ENCODE peak calls at places on chromosomes 1 and 21, in ten cellular contexts. One of them, this sample, is unnamed.

GRCh38 chr1:108117908-108118902 is 81.9 kb downstream of the SLC25A24 start:
- DNase-seq in activated T-helper 1 cell treated with Interleukin-2 at 50 U/mL for 16 hours: no peak
- DNase-seq in mesendoderm: no peak
- DNase-seq in stimulated activated CD8-positive, alpha-beta memory T cell treated with anti-CD3 and anti-CD28 coated beads, Interleukin-15, amount 100 ng/mL, for 24 hours: no peak
- DNase-seq in kidney tubule cell: no peak
- DNase-seq in naive thymus-derived CD8-positive, alpha-beta T cell: no peak
- DNase-seq in hepatocyte: peak
- DNase-seq in activated T-cell treated with anti-CD3 and anti-CD28 coated beads, Interleukin-2, amount 50 U/mL, for 4 hours: no peak
- DNase-seq in NCI-H446: no peak
- DNase-seq in hepatic stellate cell: peak
- DNase-seq in this sample: peak

GRCh38 chr1:117897551-117897950 is 31.9 kb downstream of the GDAP2 start:
- DNase-seq in activated T-helper 1 cell treated with Interleukin-2 at 50 U/mL for 16 hours: no peak
- DNase-seq in mesendoderm: no peak
- DNase-seq in stimulated activated CD8-positive, alpha-beta memory T cell treated with anti-CD3 and anti-CD28 coated beads, Interleukin-15, amount 100 ng/mL, for 24 hours: no peak
- DNase-seq in kidney tubule cell: peak
- DNase-seq in naive thymus-derived CD8-positive, alpha-beta T cell: no peak
- DNase-seq in hepatocyte: no peak
- DNase-seq in activated T-cell treated with anti-CD3 and anti-CD28 coated beads, Interleukin-2, amount 50 U/mL, for 4 hours: no peak
- DNase-seq in NCI-H446: no peak
- DNase-seq in hepatic stellate cell: no peak
- DNase-seq in this sample: no peak

GRCh38 chr1:94801919-94802546 is 18.1 kb upstream of the SLC44A3 start:
- DNase-seq in activated T-helper 1 cell treated with Interleukin-2 at 50 U/mL for 16 hours: no peak
- DNase-seq in mesendoderm: peak
- DNase-seq in stimulated activated CD8-positive, alpha-beta memory T cell treated with anti-CD3 and anti-CD28 coated beads, Interleukin-15, amount 100 ng/mL, for 24 hours: no peak
- DNase-seq in kidney tubule cell: peak
- DNase-seq in naive thymus-derived CD8-positive, alpha-beta T cell: no peak
- DNase-seq in hepatocyte: peak
- DNase-seq in activated T-cell treated with anti-CD3 and anti-CD28 coated beads, Interleukin-2, amount 50 U/mL, for 4 hours: no peak
- DNase-seq in NCI-H446: peak
- DNase-seq in hepatic stellate cell: peak
- DNase-seq in this sample: peak

GRCh38 chr1:25700124-25700523 is 83.5 kb downstream of the MAN1C1 start:
- DNase-seq in activated T-helper 1 cell treated with Interleukin-2 at 50 U/mL for 16 hours: no peak
- DNase-seq in mesendoderm: no peak
- DNase-seq in stimulated activated CD8-positive, alpha-beta memory T cell treated with anti-CD3 and anti-CD28 coated beads, Interleukin-15, amount 100 ng/mL, for 24 hours: no peak
- DNase-seq in kidney tubule cell: no peak
- DNase-seq in naive thymus-derived CD8-positive, alpha-beta T cell: no peak
- DNase-seq in hepatocyte: peak
- DNase-seq in activated T-cell treated with anti-CD3 and anti-CD28 coated beads, Interleukin-2, amount 50 U/mL, for 4 hours: no peak
- DNase-seq in NCI-H446: peak
- DNase-seq in hepatic stellate cell: peak
- DNase-seq in this sample: no peak

GRCh38 chr1:119721933-119722332 is 10.2 kb downstream of the PHGDH start:
- DNase-seq in activated T-helper 1 cell treated with Interleukin-2 at 50 U/mL for 16 hours: no peak
- DNase-seq in mesendoderm: no peak
- DNase-seq in stimulated activated CD8-positive, alpha-beta memory T cell treated with anti-CD3 and anti-CD28 coated beads, Interleukin-15, amount 100 ng/mL, for 24 hours: no peak
- DNase-seq in kidney tubule cell: no peak
- DNase-seq in naive thymus-derived CD8-positive, alpha-beta T cell: no peak
- DNase-seq in hepatocyte: no peak
- DNase-seq in activated T-cell treated with anti-CD3 and anti-CD28 coated beads, Interleukin-2, amount 50 U/mL, for 4 hours: no peak
- DNase-seq in NCI-H446: no peak
- DNase-seq in hepatic stellate cell: no peak
- DNase-seq in this sample: no peak

GRCh38 chr1:194534784-194535183 is 1348.4 kb upstream of the B3GALT2 start:
- DNase-seq in activated T-helper 1 cell treated with Interleukin-2 at 50 U/mL for 16 hours: no peak
- DNase-seq in mesendoderm: no peak
- DNase-seq in stimulated activated CD8-positive, alpha-beta memory T cell treated with anti-CD3 and anti-CD28 coated beads, Interleukin-15, amount 100 ng/mL, for 24 hours: no peak
- DNase-seq in kidney tubule cell: no peak
- DNase-seq in naive thymus-derived CD8-positive, alpha-beta T cell: no peak
- DNase-seq in hepatocyte: no peak
- DNase-seq in activated T-cell treated with anti-CD3 and anti-CD28 coated beads, Interleukin-2, amount 50 U/mL, for 4 hours: no peak
- DNase-seq in NCI-H446: no peak
- DNase-seq in hepatic stellate cell: no peak
- DNase-seq in this sample: no peak

GRCh38 chr1:205229916-205230700 is 2.4 kb downstream of the TMCC2 start:
- DNase-seq in activated T-helper 1 cell treated with Interleukin-2 at 50 U/mL for 16 hours: no peak
- DNase-seq in mesendoderm: no peak
- DNase-seq in stimulated activated CD8-positive, alpha-beta memory T cell treated with anti-CD3 and anti-CD28 coated beads, Interleukin-15, amount 100 ng/mL, for 24 hours: no peak
- DNase-seq in kidney tubule cell: peak
- DNase-seq in naive thymus-derived CD8-positive, alpha-beta T cell: no peak
- DNase-seq in hepatocyte: no peak
- DNase-seq in activated T-cell treated with anti-CD3 and anti-CD28 coated beads, Interleukin-2, amount 50 U/mL, for 4 hours: no peak
- DNase-seq in NCI-H446: no peak
- DNase-seq in hepatic stellate cell: no peak
- DNase-seq in this sample: no peak

GRCh38 chr1:156627313-156627880 is 8.2 kb downstream of the HAPLN2 start:
- DNase-seq in activated T-helper 1 cell treated with Interleukin-2 at 50 U/mL for 16 hours: no peak
- DNase-seq in mesendoderm: peak
- DNase-seq in stimulated activated CD8-positive, alpha-beta memory T cell treated with anti-CD3 and anti-CD28 coated beads, Interleukin-15, amount 100 ng/mL, for 24 hours: no peak
- DNase-seq in kidney tubule cell: peak
- DNase-seq in naive thymus-derived CD8-positive, alpha-beta T cell: no peak
- DNase-seq in hepatocyte: peak
- DNase-seq in activated T-cell treated with anti-CD3 and anti-CD28 coated beads, Interleukin-2, amount 50 U/mL, for 4 hours: no peak
- DNase-seq in NCI-H446: peak
- DNase-seq in hepatic stellate cell: peak
- DNase-seq in this sample: peak

GRCh38 chr1:226365831-226366231 is 42.1 kb downstream of the PARP1 start:
- DNase-seq in activated T-helper 1 cell treated with Interleukin-2 at 50 U/mL for 16 hours: no peak
- DNase-seq in mesendoderm: no peak
- DNase-seq in stimulated activated CD8-positive, alpha-beta memory T cell treated with anti-CD3 and anti-CD28 coated beads, Interleukin-15, amount 100 ng/mL, for 24 hours: no peak
- DNase-seq in kidney tubule cell: peak
- DNase-seq in naive thymus-derived CD8-positive, alpha-beta T cell: no peak
- DNase-seq in hepatocyte: no peak
- DNase-seq in activated T-cell treated with anti-CD3 and anti-CD28 coated beads, Interleukin-2, amount 50 U/mL, for 4 hours: no peak
- DNase-seq in NCI-H446: no peak
- DNase-seq in hepatic stellate cell: peak
- DNase-seq in this sample: no peak

GRCh38 chr1:207998691-207999090 is 87.8 kb upstream of the CD34 start:
- DNase-seq in activated T-helper 1 cell treated with Interleukin-2 at 50 U/mL for 16 hours: no peak
- DNase-seq in mesendoderm: peak
- DNase-seq in stimulated activated CD8-positive, alpha-beta memory T cell treated with anti-CD3 and anti-CD28 coated beads, Interleukin-15, amount 100 ng/mL, for 24 hours: no peak
- DNase-seq in kidney tubule cell: no peak
- DNase-seq in naive thymus-derived CD8-positive, alpha-beta T cell: no peak
- DNase-seq in hepatocyte: no peak
- DNase-seq in activated T-cell treated with anti-CD3 and anti-CD28 coated beads, Interleukin-2, amount 50 U/mL, for 4 hours: no peak
- DNase-seq in NCI-H446: no peak
- DNase-seq in hepatic stellate cell: no peak
- DNase-seq in this sample: no peak

GRCh38 chr1:165851034-165851658 is 23.7 kb downstream of the UCK2 start:
- DNase-seq in activated T-helper 1 cell treated with Interleukin-2 at 50 U/mL for 16 hours: no peak
- DNase-seq in mesendoderm: no peak
- DNase-seq in stimulated activated CD8-positive, alpha-beta memory T cell treated with anti-CD3 and anti-CD28 coated beads, Interleukin-15, amount 100 ng/mL, for 24 hours: no peak
- DNase-seq in kidney tubule cell: peak
- DNase-seq in naive thymus-derived CD8-positive, alpha-beta T cell: no peak
- DNase-seq in hepatocyte: no peak
- DNase-seq in activated T-cell treated with anti-CD3 and anti-CD28 coated beads, Interleukin-2, amount 50 U/mL, for 4 hours: no peak
- DNase-seq in NCI-H446: no peak
- DNase-seq in hepatic stellate cell: no peak
- DNase-seq in this sample: no peak

GRCh38 chr1:157700711-157701110 is at the start of gene FCRL3:
- DNase-seq in activated T-helper 1 cell treated with Interleukin-2 at 50 U/mL for 16 hours: no peak
- DNase-seq in mesendoderm: no peak
- DNase-seq in stimulated activated CD8-positive, alpha-beta memory T cell treated with anti-CD3 and anti-CD28 coated beads, Interleukin-15, amount 100 ng/mL, for 24 hours: no peak
- DNase-seq in kidney tubule cell: no peak
- DNase-seq in naive thymus-derived CD8-positive, alpha-beta T cell: no peak
- DNase-seq in hepatocyte: no peak
- DNase-seq in activated T-cell treated with anti-CD3 and anti-CD28 coated beads, Interleukin-2, amount 50 U/mL, for 4 hours: no peak
- DNase-seq in NCI-H446: no peak
- DNase-seq in hepatic stellate cell: no peak
- DNase-seq in this sample: no peak

GRCh38 chr21:35646606-35647005 is 413.7 kb downstream of the SETD4 start:
- DNase-seq in activated T-helper 1 cell treated with Interleukin-2 at 50 U/mL for 16 hours: no peak
- DNase-seq in mesendoderm: no peak
- DNase-seq in stimulated activated CD8-positive, alpha-beta memory T cell treated with anti-CD3 and anti-CD28 coated beads, Interleukin-15, amount 100 ng/mL, for 24 hours: no peak
- DNase-seq in kidney tubule cell: no peak
- DNase-seq in naive thymus-derived CD8-positive, alpha-beta T cell: no peak
- DNase-seq in hepatocyte: no peak
- DNase-seq in activated T-cell treated with anti-CD3 and anti-CD28 coated beads, Interleukin-2, amount 50 U/mL, for 4 hours: no peak
- DNase-seq in NCI-H446: no peak
- DNase-seq in hepatic stellate cell: peak
- DNase-seq in this sample: no peak

GRCh38 chr1:201774983-201775344 is 54.0 kb upstream of the IPO9 start:
- DNase-seq in activated T-helper 1 cell treated with Interleukin-2 at 50 U/mL for 16 hours: no peak
- DNase-seq in mesendoderm: no peak
- DNase-seq in stimulated activated CD8-positive, alpha-beta memory T cell treated with anti-CD3 and anti-CD28 coated beads, Interleukin-15, amount 100 ng/mL, for 24 hours: no peak
- DNase-seq in kidney tubule cell: no peak
- DNase-seq in naive thymus-derived CD8-positive, alpha-beta T cell: no peak
- DNase-seq in hepatocyte: no peak
- DNase-seq in activated T-cell treated with anti-CD3 and anti-CD28 coated beads, Interleukin-2, amount 50 U/mL, for 4 hours: no peak
- DNase-seq in NCI-H446: no peak
- DNase-seq in hepatic stellate cell: no peak
- DNase-seq in this sample: no peak

GRCh38 chr1:219086956-219087469 is 86.7 kb upstream of the LYPLAL1 start:
- DNase-seq in activated T-helper 1 cell treated with Interleukin-2 at 50 U/mL for 16 hours: no peak
- DNase-seq in mesendoderm: no peak
- DNase-seq in stimulated activated CD8-positive, alpha-beta memory T cell treated with anti-CD3 and anti-CD28 coated beads, Interleukin-15, amount 100 ng/mL, for 24 hours: no peak
- DNase-seq in kidney tubule cell: no peak
- DNase-seq in naive thymus-derived CD8-positive, alpha-beta T cell: no peak
- DNase-seq in hepatocyte: no peak
- DNase-seq in activated T-cell treated with anti-CD3 and anti-CD28 coated beads, Interleukin-2, amount 50 U/mL, for 4 hours: no peak
- DNase-seq in NCI-H446: no peak
- DNase-seq in hepatic stellate cell: no peak
- DNase-seq in this sample: no peak

GRCh38 chr1:58996341-58997059 is 212.7 kb upstream of the JUN start:
- DNase-seq in activated T-helper 1 cell treated with Interleukin-2 at 50 U/mL for 16 hours: no peak
- DNase-seq in mesendoderm: no peak
- DNase-seq in stimulated activated CD8-positive, alpha-beta memory T cell treated with anti-CD3 and anti-CD28 coated beads, Interleukin-15, amount 100 ng/mL, for 24 hours: no peak
- DNase-seq in kidney tubule cell: no peak
- DNase-seq in naive thymus-derived CD8-positive, alpha-beta T cell: no peak
- DNase-seq in hepatocyte: no peak
- DNase-seq in activated T-cell treated with anti-CD3 and anti-CD28 coated beads, Interleukin-2, amount 50 U/mL, for 4 hours: no peak
- DNase-seq in NCI-H446: no peak
- DNase-seq in hepatic stellate cell: no peak
- DNase-seq in this sample: no peak

GRCh38 chr1:210231846-210232523 is 611 bp upstream of the SERTAD4 start:
- DNase-seq in activated T-helper 1 cell treated with Interleukin-2 at 50 U/mL for 16 hours: no peak
- DNase-seq in mesendoderm: peak
- DNase-seq in stimulated activated CD8-positive, alpha-beta memory T cell treated with anti-CD3 and anti-CD28 coated beads, Interleukin-15, amount 100 ng/mL, for 24 hours: no peak
- DNase-seq in kidney tubule cell: no peak
- DNase-seq in naive thymus-derived CD8-positive, alpha-beta T cell: no peak
- DNase-seq in hepatocyte: peak
- DNase-seq in activated T-cell treated with anti-CD3 and anti-CD28 coated beads, Interleukin-2, amount 50 U/mL, for 4 hours: no peak
- DNase-seq in NCI-H446: no peak
- DNase-seq in hepatic stellate cell: no peak
- DNase-seq in this sample: no peak

GRCh38 chr1:157104598-157105293 is 5.1 kb upstream of the ETV3L start:
- DNase-seq in activated T-helper 1 cell treated with Interleukin-2 at 50 U/mL for 16 hours: no peak
- DNase-seq in mesendoderm: no peak
- DNase-seq in stimulated activated CD8-positive, alpha-beta memory T cell treated with anti-CD3 and anti-CD28 coated beads, Interleukin-15, amount 100 ng/mL, for 24 hours: no peak
- DNase-seq in kidney tubule cell: peak
- DNase-seq in naive thymus-derived CD8-positive, alpha-beta T cell: no peak
- DNase-seq in hepatocyte: no peak
- DNase-seq in activated T-cell treated with anti-CD3 and anti-CD28 coated beads, Interleukin-2, amount 50 U/mL, for 4 hours: no peak
- DNase-seq in NCI-H446: no peak
- DNase-seq in hepatic stellate cell: no peak
- DNase-seq in this sample: no peak

GRCh38 chr1:206939841-206940587 is 6.3 kb downstream of the PIGR start:
- DNase-seq in activated T-helper 1 cell treated with Interleukin-2 at 50 U/mL for 16 hours: no peak
- DNase-seq in mesendoderm: no peak
- DNase-seq in stimulated activated CD8-positive, alpha-beta memory T cell treated with anti-CD3 and anti-CD28 coated beads, Interleukin-15, amount 100 ng/mL, for 24 hours: no peak
- DNase-seq in kidney tubule cell: no peak
- DNase-seq in naive thymus-derived CD8-positive, alpha-beta T cell: no peak
- DNase-seq in hepatocyte: no peak
- DNase-seq in activated T-cell treated with anti-CD3 and anti-CD28 coated beads, Interleukin-2, amount 50 U/mL, for 4 hours: no peak
- DNase-seq in NCI-H446: no peak
- DNase-seq in hepatic stellate cell: no peak
- DNase-seq in this sample: no peak

GRCh38 chr1:89842547-89843278 is 21.9 kb downstream of the LRRC8D start:
- DNase-seq in activated T-helper 1 cell treated with Interleukin-2 at 50 U/mL for 16 hours: no peak
- DNase-seq in mesendoderm: no peak
- DNase-seq in stimulated activated CD8-positive, alpha-beta memory T cell treated with anti-CD3 and anti-CD28 coated beads, Interleukin-15, amount 100 ng/mL, for 24 hours: no peak
- DNase-seq in kidney tubule cell: no peak
- DNase-seq in naive thymus-derived CD8-positive, alpha-beta T cell: no peak
- DNase-seq in hepatocyte: peak
- DNase-seq in activated T-cell treated with anti-CD3 and anti-CD28 coated beads, Interleukin-2, amount 50 U/mL, for 4 hours: no peak
- DNase-seq in NCI-H446: no peak
- DNase-seq in hepatic stellate cell: peak
- DNase-seq in this sample: no peak

GRCh38 chr1:170073893-170074249 is 624 bp downstream of the KIFAP3 start:
- DNase-seq in activated T-helper 1 cell treated with Interleukin-2 at 50 U/mL for 16 hours: no peak
- DNase-seq in mesendoderm: no peak
- DNase-seq in stimulated activated CD8-positive, alpha-beta memory T cell treated with anti-CD3 and anti-CD28 coated beads, Interleukin-15, amount 100 ng/mL, for 24 hours: no peak
- DNase-seq in kidney tubule cell: no peak
- DNase-seq in naive thymus-derived CD8-positive, alpha-beta T cell: no peak
- DNase-seq in hepatocyte: peak
- DNase-seq in activated T-cell treated with anti-CD3 and anti-CD28 coated beads, Interleukin-2, amount 50 U/mL, for 4 hours: no peak
- DNase-seq in NCI-H446: no peak
- DNase-seq in hepatic stellate cell: no peak
- DNase-seq in this sample: no peak

GRCh38 chr1:230303822-230304221 is 122.3 kb downstream of the PGBD5 start:
- DNase-seq in activated T-helper 1 cell treated with Interleukin-2 at 50 U/mL for 16 hours: no peak
- DNase-seq in mesendoderm: no peak
- DNase-seq in stimulated activated CD8-positive, alpha-beta memory T cell treated with anti-CD3 and anti-CD28 coated beads, Interleukin-15, amount 100 ng/mL, for 24 hours: no peak
- DNase-seq in kidney tubule cell: peak
- DNase-seq in naive thymus-derived CD8-positive, alpha-beta T cell: no peak
- DNase-seq in hepatocyte: no peak
- DNase-seq in activated T-cell treated with anti-CD3 and anti-CD28 coated beads, Interleukin-2, amount 50 U/mL, for 4 hours: no peak
- DNase-seq in NCI-H446: no peak
- DNase-seq in hepatic stellate cell: no peak
- DNase-seq in this sample: no peak

GRCh38 chr1:199273837-199274379 is 635.1 kb downstream of the PTPRC start:
- DNase-seq in activated T-helper 1 cell treated with Interleukin-2 at 50 U/mL for 16 hours: no peak
- DNase-seq in mesendoderm: peak
- DNase-seq in stimulated activated CD8-positive, alpha-beta memory T cell treated with anti-CD3 and anti-CD28 coated beads, Interleukin-15, amount 100 ng/mL, for 24 hours: no peak
- DNase-seq in kidney tubule cell: peak
- DNase-seq in naive thymus-derived CD8-positive, alpha-beta T cell: no peak
- DNase-seq in hepatocyte: peak
- DNase-seq in activated T-cell treated with anti-CD3 and anti-CD28 coated beads, Interleukin-2, amount 50 U/mL, for 4 hours: no peak
- DNase-seq in NCI-H446: no peak
- DNase-seq in hepatic stellate cell: no peak
- DNase-seq in this sample: no peak

GRCh38 chr1:154427173-154428139 is 22.3 kb downstream of the IL6R start:
- DNase-seq in activated T-helper 1 cell treated with Interleukin-2 at 50 U/mL for 16 hours: no peak
- DNase-seq in mesendoderm: no peak
- DNase-seq in stimulated activated CD8-positive, alpha-beta memory T cell treated with anti-CD3 and anti-CD28 coated beads, Interleukin-15, amount 100 ng/mL, for 24 hours: no peak
- DNase-seq in kidney tubule cell: peak
- DNase-seq in naive thymus-derived CD8-positive, alpha-beta T cell: no peak
- DNase-seq in hepatocyte: peak
- DNase-seq in activated T-cell treated with anti-CD3 and anti-CD28 coated beads, Interleukin-2, amount 50 U/mL, for 4 hours: no peak
- DNase-seq in NCI-H446: peak
- DNase-seq in hepatic stellate cell: no peak
- DNase-seq in this sample: no peak

GRCh38 chr1:35600593-35600992 is 27.5 kb downstream of the TFAP2E start:
- DNase-seq in activated T-helper 1 cell treated with Interleukin-2 at 50 U/mL for 16 hours: no peak
- DNase-seq in mesendoderm: no peak
- DNase-seq in stimulated activated CD8-positive, alpha-beta memory T cell treated with anti-CD3 and anti-CD28 coated beads, Interleukin-15, amount 100 ng/mL, for 24 hours: no peak
- DNase-seq in kidney tubule cell: no peak
- DNase-seq in naive thymus-derived CD8-positive, alpha-beta T cell: no peak
- DNase-seq in hepatocyte: no peak
- DNase-seq in activated T-cell treated with anti-CD3 and anti-CD28 coated beads, Interleukin-2, amount 50 U/mL, for 4 hours: no peak
- DNase-seq in NCI-H446: no peak
- DNase-seq in hepatic stellate cell: no peak
- DNase-seq in this sample: no peak

GRCh38 chr1:197465528-197466205 is 197.6 kb downstream of the CRB1 start:
- DNase-seq in activated T-helper 1 cell treated with Interleukin-2 at 50 U/mL for 16 hours: no peak
- DNase-seq in mesendoderm: no peak
- DNase-seq in stimulated activated CD8-positive, alpha-beta memory T cell treated with anti-CD3 and anti-CD28 coated beads, Interleukin-15, amount 100 ng/mL, for 24 hours: no peak
- DNase-seq in kidney tubule cell: no peak
- DNase-seq in naive thymus-derived CD8-positive, alpha-beta T cell: no peak
- DNase-seq in hepatocyte: no peak
- DNase-seq in activated T-cell treated with anti-CD3 and anti-CD28 coated beads, Interleukin-2, amount 50 U/mL, for 4 hours: no peak
- DNase-seq in NCI-H446: peak
- DNase-seq in hepatic stellate cell: no peak
- DNase-seq in this sample: no peak

GRCh38 chr21:42829954-42830353 is 49.4 kb downstream of the WDR4 start:
- DNase-seq in activated T-helper 1 cell treated with Interleukin-2 at 50 U/mL for 16 hours: no peak
- DNase-seq in mesendoderm: no peak
- DNase-seq in stimulated activated CD8-positive, alpha-beta memory T cell treated with anti-CD3 and anti-CD28 coated beads, Interleukin-15, amount 100 ng/mL, for 24 hours: no peak
- DNase-seq in kidney tubule cell: no peak
- DNase-seq in naive thymus-derived CD8-positive, alpha-beta T cell: no peak
- DNase-seq in hepatocyte: no peak
- DNase-seq in activated T-cell treated with anti-CD3 and anti-CD28 coated beads, Interleukin-2, amount 50 U/mL, for 4 hours: no peak
- DNase-seq in NCI-H446: no peak
- DNase-seq in hepatic stellate cell: no peak
- DNase-seq in this sample: no peak

GRCh38 chr1:211951856-211952255 is 83.5 kb downstream of the INTS7 start:
- DNase-seq in activated T-helper 1 cell treated with Interleukin-2 at 50 U/mL for 16 hours: no peak
- DNase-seq in mesendoderm: no peak
- DNase-seq in stimulated activated CD8-positive, alpha-beta memory T cell treated with anti-CD3 and anti-CD28 coated beads, Interleukin-15, amount 100 ng/mL, for 24 hours: no peak
- DNase-seq in kidney tubule cell: peak
- DNase-seq in naive thymus-derived CD8-positive, alpha-beta T cell: no peak
- DNase-seq in hepatocyte: peak
- DNase-seq in activated T-cell treated with anti-CD3 and anti-CD28 coated beads, Interleukin-2, amount 50 U/mL, for 4 hours: no peak
- DNase-seq in NCI-H446: no peak
- DNase-seq in hepatic stellate cell: no peak
- DNase-seq in this sample: peak

This sample was measured in SW 1271.